ENCODE peak calls at places on chromosome 20, in six cellular contexts. One of them, this sample, is unnamed.
A peak's percentile ranks its signal among the peaks of the same experiment; 100 is the strongest.

GRCh38 chr20:63957004-63957689 is 931 bp upstream of the UCKL1 start:
- DNase-seq in right cardiac atrium: peak; percentile 92
- DNase-seq in right lobe of liver: peak; percentile 82
- DNase-seq in esophagus squamous epithelium: no peak
- DNase-seq in stimulated activated CD4-positive, alpha-beta T cell treated with anti-CD3 and anti-CD28 coated beads, Interleukin-12 subunit alpha, Interleukin-12 subunit beta, amount 100 ng/mL, for 48 hours: peak; percentile 58
- DNase-seq in A673: peak; percentile 80
- DNase-seq in this sample: peak; percentile 82

GRCh38 chr20:46681032-46681854 is 8.0 kb downstream of the TP53RK start:
- DNase-seq in esophagus squamous epithelium: no peak
- DNase-seq in right lobe of liver: peak; percentile 67
- DNase-seq in A673: peak; percentile 60
- DNase-seq in right cardiac atrium: peak; percentile 73
- DNase-seq in stimulated activated CD4-positive, alpha-beta T cell treated with anti-CD3 and anti-CD28 coated beads, Interleukin-12 subunit alpha, Interleukin-12 subunit beta, amount 100 ng/mL, for 48 hours: peak; percentile 52
- DNase-seq in this sample: peak; percentile 57

GRCh38 chr20:64188682-64189529 is 24.7 kb downstream of the MYT1 start:
- DNase-seq in right cardiac atrium: no peak
- DNase-seq in stimulated activated CD4-positive, alpha-beta T cell treated with anti-CD3 and anti-CD28 coated beads, Interleukin-12 subunit alpha, Interleukin-12 subunit beta, amount 100 ng/mL, for 48 hours: no peak
- DNase-seq in A673: peak; percentile 73
- DNase-seq in esophagus squamous epithelium: no peak
- DNase-seq in right lobe of liver: no peak
- DNase-seq in this sample: peak; percentile 65

GRCh38 chr20:50295762-50296449 is 105.3 kb downstream of the CEBPB start:
- DNase-seq in stimulated activated CD4-positive, alpha-beta T cell treated with anti-CD3 and anti-CD28 coated beads, Interleukin-12 subunit alpha, Interleukin-12 subunit beta, amount 100 ng/mL, for 48 hours: no peak
- DNase-seq in right lobe of liver: no peak
- DNase-seq in esophagus squamous epithelium: no peak
- DNase-seq in right cardiac atrium: peak; percentile 64
- DNase-seq in A673: no peak
- DNase-seq in this sample: no peak

GRCh38 chr20:31452575-31452974 is 12.1 kb downstream of the DEFB123 start:
- DNase-seq in right lobe of liver: no peak
- DNase-seq in stimulated activated CD4-positive, alpha-beta T cell treated with anti-CD3 and anti-CD28 coated beads, Interleukin-12 subunit alpha, Interleukin-12 subunit beta, amount 100 ng/mL, for 48 hours: no peak
- DNase-seq in right cardiac atrium: no peak
- DNase-seq in esophagus squamous epithelium: no peak
- DNase-seq in A673: no peak
- DNase-seq in this sample: no peak

GRCh38 chr20:33333616-33334015 is 50.6 kb downstream of the BPIFB1 start:
- DNase-seq in stimulated activated CD4-positive, alpha-beta T cell treated with anti-CD3 and anti-CD28 coated beads, Interleukin-12 subunit alpha, Interleukin-12 subunit beta, amount 100 ng/mL, for 48 hours: no peak
- DNase-seq in A673: no peak
- DNase-seq in right cardiac atrium: no peak
- DNase-seq in esophagus squamous epithelium: no peak
- DNase-seq in right lobe of liver: no peak
- DNase-seq in this sample: no peak

GRCh38 chr20:47950103-47950502 is 164.8 kb upstream of the SULF2 start:
- DNase-seq in esophagus squamous epithelium: no peak
- DNase-seq in right lobe of liver: no peak
- DNase-seq in stimulated activated CD4-positive, alpha-beta T cell treated with anti-CD3 and anti-CD28 coated beads, Interleukin-12 subunit alpha, Interleukin-12 subunit beta, amount 100 ng/mL, for 48 hours: no peak
- DNase-seq in right cardiac atrium: no peak
- DNase-seq in A673: peak; percentile 63
- DNase-seq in this sample: peak; percentile 20

GRCh38 chr20:50303573-50304500 is 113.2 kb downstream of the CEBPB start:
- DNase-seq in right cardiac atrium: peak; percentile 96
- DNase-seq in stimulated activated CD4-positive, alpha-beta T cell treated with anti-CD3 and anti-CD28 coated beads, Interleukin-12 subunit alpha, Interleukin-12 subunit beta, amount 100 ng/mL, for 48 hours: no peak
- DNase-seq in right lobe of liver: peak; percentile 87
- DNase-seq in esophagus squamous epithelium: no peak
- DNase-seq in A673: peak; percentile 56
- DNase-seq in this sample: no peak

GRCh38 chr20:38153011-38153329 is 12.1 kb downstream of the TGM2 start:
- DNase-seq in right lobe of liver: no peak
- DNase-seq in esophagus squamous epithelium: no peak
- DNase-seq in stimulated activated CD4-positive, alpha-beta T cell treated with anti-CD3 and anti-CD28 coated beads, Interleukin-12 subunit alpha, Interleukin-12 subunit beta, amount 100 ng/mL, for 48 hours: no peak
- DNase-seq in A673: no peak
- DNase-seq in right cardiac atrium: no peak
- DNase-seq in this sample: peak; percentile 48

GRCh38 chr20:13671500-13672288 is 33.0 kb upstream of the TASP1 start:
- DNase-seq in stimulated activated CD4-positive, alpha-beta T cell treated with anti-CD3 and anti-CD28 coated beads, Interleukin-12 subunit alpha, Interleukin-12 subunit beta, amount 100 ng/mL, for 48 hours: no peak
- DNase-seq in right lobe of liver: no peak
- DNase-seq in A673: peak; percentile 49
- DNase-seq in right cardiac atrium: peak; percentile 56
- DNase-seq in esophagus squamous epithelium: no peak
- DNase-seq in this sample: no peak